ENCODE peak calls at places on chromosomes 6 and 20, in four cellular contexts. I is GM12878, R is HepG2, Q is K562. P is an unnamed sample.

GRCh38 chr6:56624728-56625069 is 18.0 kb downstream of the DST start:
- DNase-seq in R (peak), Q (no peak), I (no peak), P (no peak)

GRCh38 chr6:135901776-135902524 is 50.4 kb downstream of the PDE7B start:
- DNase-seq in Q (no peak), I (no peak), R (no peak), P (no peak)

GRCh38 chr6:41604006-41604405 is 34.3 kb upstream of the MDFI start:
- DNase-seq in I (no peak), R (no peak), Q (no peak), P (no peak)

GRCh38 chr20:50356522-50356880 is 153.7 kb upstream of the PTPN1 start:
- DNase-seq in R (no peak), I (no peak), Q (no peak), P (no peak)

GRCh38 chr20:38692436-38693411 is 31.6 kb upstream of the SLC32A1 start:
- DNase-seq in I (no peak), R (peak), Q (peak), P (peak)

GRCh38 chr6:127481081-127481480 is 21.9 kb upstream of the KIAA0408 start:
- DNase-seq in R (no peak), I (no peak), Q (no peak), P (no peak)

GRCh38 chr6:154319231-154319858 is 37.3 kb downstream of the IPCEF1 start:
- DNase-seq in R (no peak), Q (no peak), I (no peak), P (no peak)

GRCh38 chr6:40723967-40724366 is 136.8 kb upstream of the LRFN2 start:
- DNase-seq in R (no peak), Q (no peak), I (no peak), P (no peak)

GRCh38 chr6:26607434-26608230 is 10.9 kb downstream of the ABT1 start:
- DNase-seq in R (peak), I (no peak), Q (peak), P (peak)

GRCh38 chr20:35821807-35822242 is 50.0 kb downstream of the PHF20 start:
- DNase-seq in Q (no peak), R (peak), I (no peak), P (no peak)

GRCh38 chr6:44926556-44926955 is 401.6 kb upstream of the RUNX2 start:
- DNase-seq in R (no peak), I (no peak), Q (no peak), P (no peak)

GRCh38 chr6:32081168-32081624 is 27.9 kb downstream of the TNXB start:
- DNase-seq in I (no peak), R (no peak), Q (peak), P (no peak)

GRCh38 chr20:2108498-2108897 is 6.9 kb downstream of the STK35 start:
- DNase-seq in R (no peak), I (peak), Q (no peak), P (no peak)

GRCh38 chr20:16944753-16945152 is 196.6 kb downstream of the OTOR start:
- DNase-seq in I (no peak), R (no peak), Q (no peak), P (no peak)

GRCh38 chr20:61297981-61298380 is 45.9 kb downstream of the CDH4 start:
- DNase-seq in Q (peak), I (no peak), R (no peak), P (no peak)

GRCh38 chr6:72212686-72213085 is 326.3 kb downstream of the RIMS1 start:
- DNase-seq in Q (no peak), I (no peak), R (no peak), P (no peak)

GRCh38 chr6:20013485-20013884 is 176.3 kb downstream of the ID4 start:
- DNase-seq in Q (no peak), I (no peak), R (no peak), P (no peak)

GRCh38 chr6:88661136-88661535 is 302.3 kb downstream of the RNGTT start:
- DNase-seq in I (no peak), Q (no peak), R (no peak), P (no peak)

GRCh38 chr6:4920914-4921410 is 82.9 kb downstream of the RPP40 start:
- DNase-seq in I (no peak), Q (no peak), R (no peak), P (no peak)

GRCh38 chr20:53078761-53079482 is 106.8 kb downstream of the TSHZ2 start:
- DNase-seq in R (peak), I (no peak), Q (no peak), P (no peak)

GRCh38 chr20:13288357-13288756 is 67.3 kb downstream of the ISM1 start:
- DNase-seq in R (peak), I (no peak), Q (no peak), P (no peak)

GRCh38 chr20:54063998-54064676 is 6.3 kb downstream of the BCAS1 start:
- DNase-seq in Q (no peak), I (peak), R (no peak), P (no peak)

GRCh38 chr6:28600188-28600587 is 74.5 kb downstream of the GPX5 start:
- DNase-seq in I (no peak), R (no peak), Q (no peak), P (no peak)

GRCh38 chr6:106572875-106573575 is 56.3 kb downstream of the RTN4IP1 start:
- DNase-seq in I (no peak), Q (no peak), R (no peak), P (no peak)

GRCh38 chr6:35173068-35174042 is 32.2 kb upstream of the TCP11 start:
- DNase-seq in I (no peak), Q (no peak), R (no peak), P (no peak)

GRCh38 chr20:52269327-52269726 is 77.7 kb upstream of the ZFP64 start:
- DNase-seq in I (no peak), Q (no peak), R (no peak), P (no peak)

GRCh38 chr6:165876568-165876967 is 213.5 kb upstream of the PDE10A start:
- DNase-seq in I (no peak), Q (no peak), R (no peak), P (no peak)

GRCh38 chr20:18018100-18018499 is 39.6 kb downstream of the OVOL2 start:
- DNase-seq in Q (no peak), I (no peak), R (no peak), P (no peak)

GRCh38 chr6:76166297-76166696 is 93.8 kb upstream of the IMPG1 start:
- DNase-seq in R (no peak), I (no peak), Q (no peak), P (no peak)

GRCh38 chr6:107458687-107459282 is 579 bp downstream of the PDSS2 start:
- DNase-seq in Q (peak), R (peak), I (peak), P (peak)

GRCh38 chr6:156434795-156435190 is 342.4 kb upstream of the ARID1B start:
- DNase-seq in I (no peak), R (no peak), Q (no peak), P (no peak)

GRCh38 chr20:63833776-63834544 is 2.9 kb upstream of the ZBTB46 start:
- DNase-seq in Q (no peak), I (no peak), R (no peak), P (no peak)

GRCh38 chr6:37106554-37106953 is 63.4 kb upstream of the PIM1 start:
- DNase-seq in I (no peak), Q (no peak), R (no peak), P (no peak)

GRCh38 chr6:6723316-6723715 is 134.8 kb downstream of the LY86 start:
- DNase-seq in I (no peak), R (no peak), Q (no peak), P (no peak)
- TF ChIP-seq TARDBP in I (no peak), R (no peak), Q (no peak), P (no peak)

DNA sequence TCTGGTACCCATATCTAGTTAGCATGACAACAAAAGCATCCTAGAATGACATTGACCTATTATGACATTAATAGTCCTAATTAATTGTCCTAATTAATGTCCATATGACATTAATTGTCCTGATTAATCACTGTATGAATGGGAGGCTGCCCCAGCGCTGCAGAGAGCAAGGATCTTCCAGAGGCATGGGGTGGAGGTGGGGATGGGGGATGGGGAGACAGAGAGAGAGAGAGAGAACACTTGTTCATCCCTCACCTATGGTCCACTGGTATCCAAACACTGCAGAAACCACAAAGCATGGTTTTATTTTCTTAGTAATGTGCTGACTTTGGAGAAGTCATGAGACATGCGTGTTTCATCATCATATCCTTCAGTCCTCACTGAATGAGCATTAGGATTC is 235.1 kb downstream of the FNDC1 start:
- DNase-seq in R (no peak), I (no peak), Q (no peak), P (no peak)
- TF ChIP-seq TARDBP in R (no peak), I (no peak), Q (no peak), P (no peak)

GRCh38 chr6:138308728-138309110 is 69.0 kb upstream of the SMIM28 start:
- DNase-seq in Q (no peak), R (no peak), I (no peak), P (no peak)

GRCh38 chr6:138310294-138310693 is 67.4 kb upstream of the SMIM28 start:
- DNase-seq in R (no peak), I (no peak), Q (no peak), P (no peak)

GRCh38 chr6:138307352-138307751 is 70.4 kb upstream of the SMIM28 start:
- DNase-seq in Q (no peak), R (no peak), I (no peak), P (no peak)

GRCh38 chr6:138309695-138310094 is 68.0 kb upstream of the SMIM28 start:
- DNase-seq in Q (no peak), R (no peak), I (no peak), P (no peak)

DNA sequence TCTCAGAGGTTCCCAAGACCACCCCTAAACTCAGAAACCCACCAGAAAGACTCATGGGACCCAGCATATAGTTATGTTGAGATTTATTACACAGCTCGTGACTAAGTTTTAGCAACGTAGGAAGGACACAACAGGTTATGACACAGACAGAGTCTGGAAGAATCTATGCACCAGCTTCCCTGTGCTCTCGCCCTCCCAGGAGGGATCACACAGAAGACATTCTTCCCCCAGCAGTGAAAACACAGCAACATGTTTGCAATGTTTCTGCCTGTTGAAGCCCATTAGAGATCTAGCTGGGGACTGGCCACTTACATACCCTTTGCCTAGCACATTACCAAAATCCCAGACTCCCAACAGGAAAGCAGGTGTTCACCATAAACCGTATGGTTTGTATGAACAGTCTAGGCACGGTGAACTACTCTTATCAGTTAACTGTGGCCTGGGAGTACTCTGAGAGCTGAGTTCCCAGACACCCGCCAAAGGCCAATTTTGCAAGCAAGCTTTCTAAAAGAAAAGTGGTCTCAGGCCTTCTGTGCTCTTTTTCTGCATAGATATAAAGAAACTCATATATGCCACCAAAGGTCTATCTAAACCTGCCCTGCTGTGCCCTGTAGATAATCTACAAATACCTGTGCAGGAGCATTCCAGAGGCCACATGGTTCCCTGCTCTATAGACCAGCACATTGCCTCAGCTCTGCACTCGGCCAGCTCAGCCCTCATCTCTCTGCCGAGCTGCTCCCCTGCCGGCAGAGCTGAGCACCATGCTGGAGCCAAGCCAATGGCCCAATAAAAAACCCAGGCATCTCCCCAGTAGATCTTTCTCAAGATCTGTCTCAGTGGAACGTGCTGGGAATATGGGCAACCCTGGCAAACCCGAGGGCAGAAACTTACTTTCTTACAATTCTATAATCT is 69.6 kb upstream of the SMIM28 start:
- DNase-seq in R (peak), I (no peak), Q (peak), P (peak)
- TF ChIP-seq TARDBP in R (no peak), I (no peak), Q (no peak), P (no peak)

DNA sequence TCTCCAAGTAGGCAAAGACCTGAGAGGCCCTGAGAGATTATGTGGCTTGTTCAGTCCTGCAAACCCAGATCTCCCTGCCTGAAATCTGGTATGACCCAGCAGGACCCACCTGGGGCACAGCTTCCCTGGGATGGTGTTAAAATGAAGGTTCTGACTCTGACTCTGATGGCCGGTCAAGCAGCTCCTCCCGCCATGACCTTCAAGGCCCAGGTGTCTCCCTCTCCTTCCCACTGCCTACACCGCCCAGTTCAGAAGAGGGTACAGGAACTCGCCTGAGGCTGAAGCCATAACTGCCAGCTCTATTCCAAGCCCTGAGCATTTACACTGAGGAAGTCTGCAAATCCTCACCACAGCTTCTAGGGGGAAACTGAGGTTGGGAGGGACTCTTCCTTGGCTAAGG is 5.9 kb upstream of the CST7 start:
- DNase-seq in Q (no peak), I (no peak), R (no peak), P (no peak)
- TF ChIP-seq TARDBP in Q (no peak), I (no peak), R (no peak), P (no peak)

GRCh38 chr6:52454556-52454955 is 34.4 kb downstream of the EFHC1 start:
- DNase-seq in I (no peak), R (peak), Q (no peak), P (no peak)

DNA sequence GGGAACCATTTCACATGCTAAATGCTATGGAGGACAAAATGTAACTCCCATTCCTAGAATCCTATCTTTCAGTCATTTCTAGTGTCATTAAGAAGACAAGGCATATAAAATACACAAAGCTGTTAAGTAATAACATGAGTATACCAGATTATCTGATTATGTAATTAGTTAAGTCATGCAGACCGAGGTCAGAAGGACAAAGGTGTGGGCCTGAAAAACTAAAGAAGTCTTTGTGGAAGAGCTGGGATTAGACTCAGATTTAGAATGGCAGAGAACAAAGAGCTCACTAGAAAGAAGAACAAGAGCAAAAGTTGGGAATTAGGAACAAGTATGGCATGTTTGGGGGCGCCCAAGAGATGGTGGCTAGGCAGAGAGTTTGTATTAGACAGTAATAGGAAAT is 37.0 kb downstream of the EFHC1 start:
- DNase-seq in I (no peak), R (peak), Q (no peak), P (no peak)
- TF ChIP-seq TARDBP in I (no peak), R (no peak), Q (no peak), P (no peak)

GRCh38 chr6:117840541-117840983 is 66.5 kb upstream of the SLC35F1 start:
- DNase-seq in R (peak), I (no peak), Q (peak), P (peak)

DNA sequence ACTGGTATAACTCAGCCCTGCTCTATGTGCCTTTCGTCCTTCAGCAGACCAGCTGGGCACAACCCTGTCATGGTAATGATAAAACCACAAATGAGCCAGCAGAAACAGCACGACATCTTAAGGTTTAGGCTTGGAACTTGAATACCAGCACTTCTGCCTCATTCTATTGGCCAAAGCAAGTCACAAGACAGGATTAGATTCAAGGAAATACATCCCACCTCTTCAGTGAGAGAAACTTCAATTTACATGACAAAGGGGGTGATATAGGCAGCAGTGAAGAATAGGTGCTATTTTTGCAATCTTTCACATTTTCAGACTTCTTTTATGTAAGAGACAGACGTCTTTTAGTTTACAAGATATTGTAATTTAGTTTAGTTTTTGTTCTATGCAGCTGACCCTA is 69.8 kb upstream of the SLC35F1 start:
- DNase-seq in R (no peak), I (no peak), Q (no peak), P (no peak)
- TF ChIP-seq TARDBP in R (no peak), I (no peak), Q (no peak), P (no peak)

GRCh38 chr20:14404515-14404914 is 67.1 kb upstream of the FLRT3 start:
- DNase-seq in I (no peak), Q (no peak), R (no peak), P (no peak)

GRCh38 chr20:14407336-14407735 is 69.9 kb upstream of the FLRT3 start:
- DNase-seq in I (no peak), Q (no peak), R (no peak), P (no peak)

GRCh38 chr20:14410869-14411555 is 73.6 kb upstream of the FLRT3 start:
- DNase-seq in I (no peak), R (no peak), Q (no peak), P (no peak)

GRCh38 chr20:14401479-14402138 is 64.2 kb upstream of the FLRT3 start:
- DNase-seq in I (no peak), Q (no peak), R (no peak), P (no peak)

DNA sequence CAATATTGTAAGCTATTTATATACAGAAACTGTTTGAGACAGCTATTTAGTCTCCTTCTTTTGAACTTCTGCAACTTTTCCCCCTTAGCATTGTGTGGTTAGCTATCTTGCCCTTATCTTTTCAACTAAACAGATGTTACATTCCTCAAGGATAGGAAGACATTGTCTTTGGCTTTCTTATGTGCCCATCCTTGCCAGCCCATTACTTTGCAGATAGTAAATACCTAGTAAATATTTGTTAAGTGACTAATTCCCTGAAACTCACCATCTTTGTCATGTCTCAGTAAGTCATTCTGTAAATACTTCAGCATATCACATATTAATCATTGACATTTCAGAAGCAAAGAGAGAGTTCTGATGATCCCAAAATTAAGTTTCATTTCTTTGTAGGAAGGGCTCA is 69.1 kb upstream of the FLRT3 start:
- DNase-seq in R (peak), I (no peak), Q (no peak), P (no peak)
- TF ChIP-seq TARDBP in R (no peak), I (no peak), Q (no peak), P (no peak)

GRCh38 chr6:683742-684440 is 9.0 kb downstream of the EXOC2 start:
- DNase-seq in I (no peak), R (no peak), Q (peak), P (peak)
- TF ChIP-seq TARDBP in I (no peak), R (no peak), Q (no peak), P (no peak)

GRCh38 chr6:116446399-116446798 is 14.8 kb upstream of the CALHM6 start:
- DNase-seq in I (no peak), R (no peak), Q (no peak), P (no peak)
- TF ChIP-seq TARDBP in I (no peak), R (no peak), Q (no peak), P (no peak)

P was measured in HEK293T.